ENCODE peak calls at places on chromosomes 3 and 15, in seven cellular contexts. X is tibial artery; Q is NAMALWA; U is activated CD8-positive, alpha-beta memory T cell treated with anti-CD3 and anti-CD28 coated beads for 48 hours; N is ecto neural progenitor cell; V is COR-L47; R is stimulated activated CD8-positive, alpha-beta memory T cell treated with anti-CD3 and anti-CD28 coated beads, Interleukin-12 subunit alpha, Interleukin-12 subunit beta, amount 100 ng/mL, for 4 hours. M is an unnamed sample.

GRCh38 chr3:46710671-46711295 is 6.9 kb downstream of the PRSS50 start:
- DNase-seq in U (no peak), R (no peak), V (no peak), N (no peak), Q (no peak), X (peak), M (no peak)

GRCh38 chr3:100662113-100662823 is 47.0 kb upstream of the TFG start:
- DNase-seq in N (no peak), R (no peak), U (no peak), Q (peak), X (no peak), V (no peak), M (no peak)

GRCh38 chr15:91855684-91856553 is 2.4 kb downstream of the SLCO3A1 start:
- DNase-seq in U (no peak), V (peak), N (peak), X (no peak), R (no peak), Q (peak), M (peak)

GRCh38 chr3:108036401-108036800 is 54.4 kb downstream of the CD47 start:
- DNase-seq in N (no peak), Q (no peak), R (no peak), V (no peak), X (no peak), U (no peak), M (no peak)

GRCh38 chr3:15646924-15647511 is 45.5 kb downstream of the BTD start:
- DNase-seq in X (peak), V (no peak), U (no peak), R (no peak), N (no peak), Q (peak), M (no peak)

GRCh38 chr15:74831813-74832495 is 5.5 kb downstream of the CPLX3 start:
- DNase-seq in U (no peak), Q (no peak), V (no peak), R (no peak), N (no peak), X (no peak), M (no peak)

GRCh38 chr3:171222995-171223394 is 196.5 kb upstream of the SLC2A2 start:
- DNase-seq in X (no peak), R (no peak), N (no peak), V (no peak), U (no peak), Q (no peak), M (no peak)

GRCh38 chr15:41870689-41871081 is 23.2 kb downstream of the SPTBN5 start:
- DNase-seq in U (peak), Q (no peak), R (peak), N (no peak), V (no peak), X (no peak), M (no peak)

GRCh38 chr15:93948728-93949127 is 282.6 kb upstream of the MCTP2 start:
- DNase-seq in N (no peak), R (no peak), U (no peak), Q (no peak), V (peak), X (no peak), M (no peak)

GRCh38 chr3:88863196-88863595 is 244.2 kb upstream of the EPHA3 start:
- DNase-seq in Q (no peak), V (no peak), U (no peak), N (no peak), X (no peak), R (no peak), M (no peak)

GRCh38 chr15:74040115-74040850 is 42.1 kb downstream of the GOLGA6A start:
- DNase-seq in V (no peak), Q (no peak), R (no peak), U (no peak), N (peak), X (peak), M (no peak)

GRCh38 chr3:104909188-104909587 is 457.5 kb upstream of the ALCAM start:
- DNase-seq in V (peak), U (no peak), Q (peak), X (no peak), N (no peak), R (no peak), M (no peak)

M was measured in endothelial cell.